ENCODE peak calls at places on chromosomes 6 and 20, in nine cellular contexts. I, V, J, O, U, G, X, D and F are unnamed samples.

GRCh38 chr6:149560736-149561135 is 5.4 kb upstream of the GINM1 start:
- DNase-seq in I (no peak), V (no peak), J (no peak), O (no peak), U (no peak), G (no peak), X (no peak), D (no peak), F (no peak)

GRCh38 chr20:51749674-51750036 is 18.5 kb downstream of the ATP9A start:
- DNase-seq in I (no peak), V (no peak), J (no peak), O (peak; percentile 37), U (no peak), G (peak; percentile 66), X (no peak), D (peak; percentile 80), F (no peak)

GRCh38 chr20:10549511-10549910 is 114.4 kb downstream of the SLX4IP start:
- DNase-seq in I (no peak), V (no peak), J (no peak), O (no peak), U (no peak), G (no peak), X (no peak), D (no peak), F (no peak)

GRCh38 chr6:152356659-152357058 is 280.5 kb downstream of the SYNE1 start:
- DNase-seq in I (peak; percentile 23), V (peak; percentile 5), J (no peak), O (no peak), U (no peak), G (no peak), X (no peak), D (no peak), F (peak; percentile 26)

GRCh38 chr20:46192376-46192944 is 74.3 kb downstream of the CD40 start:
- DNase-seq in I (no peak), V (no peak), J (no peak), O (no peak), U (no peak), G (no peak), X (no peak), D (no peak), F (no peak)

GRCh38 chr6:33426590-33427563 is 7.0 kb downstream of the SYNGAP1 start:
- DNase-seq in I (peak; percentile 46), V (no peak), J (no peak), O (no peak), U (no peak), G (no peak), X (no peak), D (no peak), F (peak; percentile 61)

GRCh38 chr20:25470045-25470444 is 62.6 kb downstream of the GINS1 start:
- DNase-seq in I (peak; percentile 17), V (no peak), J (peak; percentile 38), O (peak; percentile 38), U (no peak), G (no peak), X (no peak), D (peak; percentile 45), F (peak; percentile 67)

GRCh38 chr6:163182696-163183095 is 231.8 kb upstream of the QKI start:
- DNase-seq in I (no peak), V (no peak), J (no peak), O (no peak), U (no peak), G (no peak), X (no peak), D (no peak), F (no peak)

GRCh38 chr6:30258204-30258603 is 45.0 kb upstream of the TRIM26 start:
- DNase-seq in I (no peak), V (no peak), J (no peak), O (no peak), U (no peak), G (no peak), X (no peak), D (no peak), F (no peak)

GRCh38 chr6:1705630-1706029 is 95.9 kb downstream of the FOXC1 start:
- DNase-seq in I (no peak), V (no peak), J (no peak), O (no peak), U (no peak), G (no peak), X (no peak), D (no peak), F (no peak)

GRCh38 chr20:35004749-35005462 is 49.2 kb downstream of the MYH7B start:
- DNase-seq in I (no peak), V (no peak), J (no peak), O (no peak), U (no peak), G (no peak), X (no peak), D (no peak), F (no peak)